ENCODE peak calls at places on chromosomes 16 and 17, in four cellular contexts. K, R, Y and G are unnamed samples.

GRCh38 chr17:77616243-77616731 is 342.2 kb upstream of the TNRC6C start:
- DNase-seq in K (peak), R (no peak), Y (no peak), G (no peak)

GRCh38 chr16:82783933-82784566 is 157.3 kb downstream of the CDH13 start:
- DNase-seq in K (no peak), R (no peak), Y (no peak), G (no peak)

GRCh38 chr17:77110006-77110374 is 30.8 kb upstream of the SEC14L1 start:
- DNase-seq in K (peak), R (no peak), Y (no peak), G (no peak)

GRCh38 chr17:64455993-64456885 is 7.3 kb downstream of the MILR1 start:
- DNase-seq in K (no peak), R (no peak), Y (no peak), G (no peak)

GRCh38 chr16:14629612-14629918 is 495 bp downstream of the PARN start:
- DNase-seq in K (no peak), R (no peak), Y (no peak), G (no peak)

GRCh38 chr16:64971211-64971610 is 150.7 kb downstream of the CDH11 start:
- DNase-seq in K (no peak), R (no peak), Y (no peak), G (no peak)

GRCh38 chr16:71311553-71312158 is 22.5 kb upstream of the CMTR2 start:
- DNase-seq in K (no peak), R (peak), Y (no peak), G (no peak)

GRCh38 chr17:81309140-81309858 is 14.2 kb upstream of the SLC38A10 start:
- DNase-seq in K (peak), R (no peak), Y (peak), G (no peak)

DNA sequence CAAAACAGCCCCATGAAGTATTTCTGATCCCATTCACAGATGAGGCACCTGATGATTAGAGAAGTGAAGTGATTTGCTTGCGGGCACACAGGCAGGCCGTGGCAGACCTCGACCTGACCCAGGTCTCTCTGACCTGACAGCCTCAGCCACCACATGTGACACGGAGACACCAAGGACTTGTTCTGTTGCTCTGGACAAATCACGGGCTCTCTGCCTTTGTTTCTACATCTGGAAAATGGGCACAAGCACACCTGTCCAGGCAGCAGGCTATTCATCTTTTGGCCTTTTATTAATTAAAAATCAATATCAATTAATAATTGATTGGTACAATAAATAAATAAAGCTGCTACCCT is 3.4 kb downstream of the MAP3K14 start:
- DNase-seq in K (no peak), R (no peak), Y (no peak), G (no peak)
- H3K27ac ChIP-seq in K (no peak), R (peak), Y (peak), G (no peak)

DNA sequence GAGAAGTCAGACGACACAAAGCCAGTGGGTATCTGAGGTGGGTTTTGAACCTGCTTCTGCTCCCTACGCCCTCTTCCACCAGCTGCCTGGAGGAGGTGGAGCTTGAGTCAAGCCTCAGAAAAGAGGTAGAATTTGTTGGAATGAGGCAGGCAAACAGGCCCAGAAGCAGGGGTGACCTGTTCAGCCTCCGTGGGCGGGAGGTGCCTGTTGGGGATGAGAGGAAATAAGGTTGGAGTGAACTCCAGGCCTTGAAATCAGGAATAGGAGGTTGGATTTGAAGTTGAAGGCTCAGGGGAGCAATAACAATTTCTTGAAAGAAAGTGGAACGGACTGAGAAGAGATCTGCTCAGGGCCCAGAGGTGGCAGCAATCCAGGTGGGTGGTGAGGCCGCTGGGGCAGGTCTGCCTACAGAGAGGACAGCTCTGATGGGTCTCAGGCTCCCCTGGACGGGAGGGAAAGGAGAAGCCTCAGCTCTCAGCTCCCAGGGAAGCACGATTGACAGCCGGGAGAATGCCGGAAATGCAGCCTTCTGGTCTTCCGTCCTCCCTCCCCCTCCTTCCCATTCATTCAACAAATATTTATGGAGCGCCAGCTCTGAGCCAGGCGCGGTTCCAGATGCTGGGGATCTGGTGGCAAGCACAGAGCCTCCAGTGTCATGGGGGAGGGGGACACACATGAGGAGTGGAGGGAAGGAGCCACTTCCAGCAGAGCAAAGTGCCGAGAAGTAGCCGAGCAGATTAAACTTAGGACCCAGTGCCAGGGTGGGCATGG is 61.9 kb upstream of the CIBAR2 start:
- DNase-seq in K (peak), R (peak), Y (no peak), G (no peak)
- H3K27ac ChIP-seq in K (peak), R (peak), Y (peak), G (peak)

DNA sequence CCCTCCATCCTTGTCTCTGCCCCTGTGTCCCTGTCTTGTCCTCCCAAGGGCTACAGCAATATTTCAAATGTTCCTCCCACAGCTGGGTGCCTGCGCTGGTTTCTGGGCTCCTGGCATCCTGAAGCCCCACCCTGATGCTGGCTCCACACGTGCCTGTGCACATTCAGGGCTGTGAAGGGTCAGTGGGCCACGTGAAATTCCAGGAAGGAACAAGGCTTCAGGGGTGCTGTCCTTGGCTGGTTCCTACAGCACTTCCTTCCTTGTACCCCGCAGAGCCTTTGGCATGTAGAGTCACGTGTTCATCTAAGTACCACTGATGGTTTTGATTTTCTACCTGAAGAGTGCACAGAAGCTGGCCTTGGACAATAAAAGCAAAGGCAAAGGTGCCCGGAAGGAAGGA is 57.7 kb upstream of the NLK start:
- DNase-seq in K (no peak), R (no peak), Y (no peak), G (no peak)
- H3K27ac ChIP-seq in K (no peak), R (no peak), Y (peak), G (no peak)

DNA sequence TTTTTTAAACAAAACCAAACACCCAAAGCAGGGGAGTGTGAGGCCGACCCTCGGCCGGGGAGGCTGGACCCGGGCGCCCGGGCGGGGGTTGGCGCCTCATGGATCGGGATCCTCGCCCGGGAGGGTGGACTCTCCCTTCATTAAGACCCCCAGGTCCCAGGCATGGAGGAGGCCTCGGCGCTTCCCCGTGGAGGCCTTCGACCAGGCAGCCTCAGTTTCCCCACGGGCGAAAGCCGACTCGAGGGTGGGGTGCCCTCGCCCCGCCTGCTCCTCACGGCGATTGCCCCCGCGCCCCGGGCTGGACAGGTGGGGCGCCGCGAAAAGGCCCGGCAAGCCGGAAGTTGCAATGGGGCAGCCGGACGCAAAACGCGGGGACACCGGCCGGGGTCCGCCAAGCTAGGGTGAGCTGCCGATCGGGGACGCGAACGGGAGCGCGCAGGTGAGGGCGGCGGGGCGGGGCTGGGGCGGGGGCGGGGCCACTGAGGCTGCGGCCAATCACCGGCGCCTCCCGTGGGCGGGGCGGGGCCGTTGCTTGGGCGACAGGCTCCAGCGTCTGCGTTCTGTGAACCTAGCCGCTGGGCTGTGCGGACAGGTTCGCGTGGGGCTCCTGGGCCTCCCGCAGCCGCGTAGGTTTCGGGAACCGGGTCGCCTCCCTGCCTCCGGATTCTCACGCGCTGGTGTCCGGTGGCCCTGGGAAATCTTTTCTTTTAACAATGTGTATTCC is 6.0 kb upstream of the ZNF205 start:
- DNase-seq in K (peak), R (no peak), Y (peak), G (peak)
- H3K27ac ChIP-seq in K (no peak), R (peak), Y (peak), G (peak)

GRCh38 chr17:75910699-75911098 is 6.0 kb upstream of the MRPL38 start:
- DNase-seq in K (no peak), R (no peak), Y (no peak), G (no peak)
- H3K27ac ChIP-seq in K (no peak), R (no peak), Y (no peak), G (no peak)